ENCODE peak calls at places on chromosomes 16 and 17, in six cellular contexts. T is progenitor cell of endocrine pancreas, O is A549, U is hypothalamus, K is SW 1271, Y is NCI-H2081. L is an unnamed sample.

GRCh38 chr16:55330726-55331647 is 7.0 kb downstream of the IRX6 start:
- DNase-seq in Y (no peak), K (no peak), U (no peak), T (no peak), O (no peak), L (no peak)

GRCh38 chr17:76370261-76370993 is 14.0 kb upstream of the SPHK1 start:
- DNase-seq in K (peak), O (peak), Y (no peak), T (no peak), U (no peak), L (peak)

GRCh38 chr16:13056607-13057006 is 155.2 kb downstream of the SHISA9 start:
- DNase-seq in U (no peak), Y (no peak), K (no peak), T (no peak), O (no peak), L (no peak)

GRCh38 chr17:79201536-79202227 is 127.1 kb downstream of the ENGASE start:
- DNase-seq in Y (no peak), T (no peak), K (peak), O (peak), U (no peak), L (peak)

GRCh38 chr17:36544049-36544319 is 735 bp upstream of the GGNBP2 start:
- DNase-seq in O (peak), T (peak), K (peak), Y (no peak), U (no peak), L (peak)

GRCh38 chr17:57342141-57342540 is 85.8 kb downstream of the MSI2 start:
- DNase-seq in U (peak), T (no peak), Y (no peak), O (no peak), K (no peak), L (no peak)

GRCh38 chr17:7750321-7750821 is 32.8 kb downstream of the DNAH2 start:
- DNase-seq in K (peak), T (no peak), Y (no peak), U (no peak), O (no peak), L (no peak)

GRCh38 chr17:325270-325976 is 27.2 kb downstream of the RPH3AL start:
- DNase-seq in T (no peak), K (no peak), Y (no peak), U (no peak), O (no peak), L (no peak)

GRCh38 chr17:27912989-27913388 is 19.8 kb upstream of the LYRM9 start:
- DNase-seq in O (no peak), U (no peak), T (no peak), K (no peak), Y (no peak), L (no peak)

GRCh38 chr17:2054262-2054739 is 602 bp upstream of the HIC1 start:
- DNase-seq in Y (no peak), O (no peak), K (no peak), T (no peak), U (no peak), L (peak)

GRCh38 chr16:8931864-8932263 is 31.8 kb downstream of the USP7 start:
- DNase-seq in O (no peak), U (no peak), K (no peak), Y (no peak), T (peak), L (peak)

GRCh38 chr17:1473841-1474240 is 17.8 kb upstream of the CRK start:
- DNase-seq in Y (no peak), O (no peak), K (no peak), U (no peak), T (no peak), L (no peak)

GRCh38 chr17:82300707-82301270 is 16.6 kb downstream of the CD7 start:
- DNase-seq in Y (no peak), U (no peak), T (peak), K (no peak), O (peak), L (peak)

GRCh38 chr16:1167276-1168107 is 14.6 kb downstream of the CACNA1H start:
- DNase-seq in T (no peak), U (peak), K (no peak), Y (peak), O (no peak), L (peak)

GRCh38 chr16:12182202-12182601 is 205.7 kb downstream of the SNX29 start:
- DNase-seq in K (no peak), T (no peak), O (no peak), U (no peak), Y (no peak), L (peak)

GRCh38 chr17:33674685-33675084 is 381.6 kb upstream of the ASIC2 start:
- DNase-seq in K (peak), U (peak), Y (peak), T (peak), O (peak), L (peak)

GRCh38 chr16:67029249-67030096 is 524 bp downstream of the CBFB start:
- DNase-seq in O (peak), T (peak), U (peak), K (peak), Y (no peak), L (peak)

GRCh38 chr16:19884021-19884485 is 595 bp downstream of the GPRC5B start:
- DNase-seq in Y (no peak), T (peak), O (no peak), U (no peak), K (no peak), L (no peak)

GRCh38 chr17:35866356-35866950 is 2.2 kb downstream of the HEATR9 start:
- DNase-seq in O (no peak), T (no peak), K (no peak), U (no peak), Y (no peak), L (no peak)

GRCh38 chr16:89246383-89246902 is 28.9 kb downstream of the ZNF778 start:
- DNase-seq in T (no peak), O (no peak), K (no peak), Y (no peak), U (no peak), L (no peak)

GRCh38 chr17:19867654-19868395 is at the start of gene ULK2:
- DNase-seq in O (peak), U (peak), K (peak), T (peak), Y (peak), L (peak)

GRCh38 chr17:31819578-31819977 is 39.5 kb downstream of the COPRS start:
- DNase-seq in O (no peak), K (no peak), U (no peak), T (no peak), Y (no peak), L (no peak)

GRCh38 chr16:56279132-56279531 is 87.8 kb downstream of the GNAO1 start:
- DNase-seq in U (no peak), K (no peak), T (no peak), O (no peak), Y (no peak), L (no peak)

GRCh38 chr16:84194018-84194417 is 3.1 kb downstream of the ADAD2 start:
- DNase-seq in K (no peak), O (no peak), U (no peak), Y (no peak), T (no peak), L (no peak)

GRCh38 chr16:87352818-87353217 is 30.8 kb downstream of the FBXO31 start:
- DNase-seq in U (no peak), K (no peak), T (no peak), Y (no peak), O (no peak), L (no peak)

GRCh38 chr16:5461141-5461540 is 363.5 kb upstream of the EEF2KMT start:
- DNase-seq in O (no peak), U (no peak), Y (no peak), K (no peak), T (no peak), L (no peak)

GRCh38 chr16:79598341-79599181 is 2.0 kb downstream of the MAF start:
- DNase-seq in T (peak), O (peak), K (peak), U (peak), Y (peak), L (peak)

GRCh38 chr17:66379539-66379938 is 77.1 kb downstream of the PRKCA start:
- DNase-seq in T (no peak), K (no peak), U (no peak), O (no peak), Y (no peak), L (no peak)

GRCh38 chr16:85679870-85680269 is 8.9 kb downstream of the GINS2 start:
- DNase-seq in Y (no peak), U (no peak), T (no peak), O (no peak), K (no peak), L (no peak)

GRCh38 chr17:3815122-3815521 is 14.1 kb upstream of the ITGAE start:
- DNase-seq in K (no peak), T (no peak), Y (no peak), O (no peak), U (no peak), L (no peak)

L was measured in A673.